ENCODE peak calls at places on chromosomes 7 and 10, in four cellular contexts. U is sigmoid colon, D is H1, Z is Caco-2. R is an unnamed sample.

GRCh38 chr7:36115448-36116321 is 37.4 kb upstream of the EEPD1 start:
- DNase-seq in U (peak), D (no peak), Z (no peak), R (peak)

GRCh38 chr7:50584386-50584785 is 19.2 kb upstream of the DDC start:
- DNase-seq in U (no peak), D (no peak), Z (no peak), R (no peak)

GRCh38 chr10:21347043-21347799 is 178.3 kb downstream of the SKIDA1 start:
- DNase-seq in Z (no peak), U (no peak), D (no peak), R (no peak)

GRCh38 chr10:4459531-4459930 is 366.5 kb upstream of the AKR1E2 start:
- DNase-seq in D (no peak), Z (peak), U (no peak), R (no peak)

GRCh38 chr7:29019275-29019820 is 61.2 kb upstream of the TRIL start:
- DNase-seq in Z (no peak), U (no peak), D (no peak), R (no peak)

GRCh38 chr10:61634711-61635110 is 28.0 kb upstream of the CABCOCO1 start:
- DNase-seq in D (no peak), Z (no peak), U (no peak), R (no peak)

GRCh38 chr10:120145107-120145506 is 252.6 kb downstream of the SEC23IP start:
- DNase-seq in U (no peak), D (no peak), Z (no peak), R (no peak)

GRCh38 chr7:14639801-14640200 is 262.8 kb downstream of the DGKB start:
- DNase-seq in Z (no peak), U (no peak), D (no peak), R (no peak)

GRCh38 chr7:107076781-107077698 is 32.5 kb downstream of the PRKAR2B start:
- DNase-seq in U (no peak), D (no peak), Z (no peak), R (no peak)

GRCh38 chr10:78706256-78706655 is 362.5 kb upstream of the ZMIZ1 start:
- DNase-seq in Z (no peak), U (no peak), D (no peak), R (no peak)

GRCh38 chr7:132263151-132263550 is 313.1 kb downstream of the PLXNA4 start:
- DNase-seq in D (no peak), U (no peak), Z (no peak), R (no peak)

GRCh38 chr10:128018236-128018635 is 108.0 kb downstream of the MKI67 start:
- DNase-seq in U (peak), Z (no peak), D (no peak), R (no peak)

GRCh38 chr10:15262036-15262713 is 93.7 kb upstream of the NMT2 start:
- DNase-seq in Z (no peak), D (no peak), U (peak), R (no peak)

GRCh38 chr10:20978617-20979016 is 81.5 kb upstream of the NEBL start:
- DNase-seq in D (no peak), Z (no peak), U (no peak), R (no peak)

GRCh38 chr7:22781230-22781711 is 41.4 kb downstream of the TOMM7 start:
- DNase-seq in U (no peak), D (no peak), Z (no peak), R (peak)

GRCh38 chr10:3399756-3400155 is 227.2 kb upstream of the PITRM1 start:
- DNase-seq in D (no peak), Z (no peak), U (no peak), R (no peak)

GRCh38 chr10:104331208-104331838 is 6.9 kb downstream of the ITPRIP start:
- DNase-seq in D (no peak), Z (no peak), U (peak), R (no peak)

GRCh38 chr10:95920798-95921426 is 13.1 kb downstream of the CC2D2B start:
- DNase-seq in U (no peak), Z (no peak), D (no peak), R (no peak)

GRCh38 chr10:30980951-30981616 is 50.6 kb downstream of the ZNF438 start:
- DNase-seq in D (no peak), Z (no peak), U (peak), R (no peak)

GRCh38 chr10:26556756-26557640 is 118.9 kb downstream of the APBB1IP start:
- DNase-seq in D (no peak), Z (no peak), U (no peak), R (peak)

DNA sequence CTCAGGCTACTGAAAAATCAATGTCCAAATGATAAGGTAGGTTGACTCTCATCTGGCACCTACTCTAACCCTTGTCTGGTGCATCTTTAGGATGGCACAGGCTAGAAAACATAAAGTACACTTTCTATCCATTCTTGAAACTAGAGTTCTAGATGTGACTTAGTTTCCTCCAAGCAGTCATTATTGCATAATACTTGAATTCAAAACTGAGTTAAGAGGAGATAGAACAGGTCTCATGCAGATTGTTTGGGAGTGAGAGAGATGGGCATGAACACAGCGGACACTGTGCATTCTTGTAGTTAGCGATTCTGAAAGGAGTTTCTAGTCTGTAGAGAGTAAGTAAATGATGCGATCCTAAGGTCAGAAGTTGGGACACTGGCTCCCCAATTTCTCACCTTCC is 149.2 kb downstream of the PDE1C start:
- DNase-seq in D (no peak), U (no peak), Z (no peak), R (no peak)
- H3K4me3 ChIP-seq in D (no peak), U (no peak), Z (no peak), R (no peak)

DNA sequence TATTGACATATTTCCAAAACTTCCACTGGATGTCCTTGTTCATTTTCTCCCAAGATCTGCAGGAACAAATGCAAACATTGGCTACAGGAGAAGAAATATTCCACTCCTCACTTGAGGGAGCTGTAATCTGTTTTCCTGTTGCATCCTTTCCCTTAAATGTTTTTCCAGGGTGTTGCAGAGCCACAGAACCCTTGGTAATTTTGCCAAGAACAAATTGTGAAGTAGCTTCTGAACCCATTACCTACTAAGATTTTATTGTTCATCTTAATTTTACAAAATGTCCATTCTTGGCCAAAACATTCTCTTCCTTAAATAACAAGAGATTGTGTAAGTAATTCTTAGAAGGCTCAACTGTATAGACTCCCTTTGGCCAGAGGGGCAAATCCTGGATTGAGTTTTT is 177.0 kb downstream of the GNAT3 start:
- DNase-seq in Z (no peak), U (no peak), D (no peak), R (no peak)
- TF ChIP-seq CTCF in Z (no peak), U (no peak), D (no peak), R (no peak)

GRCh38 chr7:70356975-70357374 is 758.7 kb downstream of the AUTS2 start:
- DNase-seq in Z (no peak), D (no peak), U (no peak), R (no peak)

GRCh38 chr7:70356324-70356797 is 758.1 kb downstream of the AUTS2 start:
- DNase-seq in U (no peak), Z (no peak), D (no peak), R (no peak)

GRCh38 chr7:70360557-70360956 is 762.3 kb downstream of the AUTS2 start:
- DNase-seq in U (no peak), Z (no peak), D (no peak), R (no peak)

GRCh38 chr7:70361821-70362220 is 763.5 kb downstream of the AUTS2 start:
- DNase-seq in Z (no peak), U (no peak), D (no peak), R (no peak)
- H3K4me3 ChIP-seq in Z (no peak), U (no peak), D (no peak), R (no peak)

GRCh38 chr7:43727494-43727893 is 1.8 kb downstream of the COA1 start:
- DNase-seq in U (no peak), Z (no peak), D (no peak), R (no peak)
- TF ChIP-seq CTCF in U (no peak), Z (no peak), D (no peak), R (no peak)

GRCh38 chr7:159197066-159197975 is 52.7 kb upstream of the VIPR2 start:
- DNase-seq in D (no peak), Z (no peak), U (no peak), R (no peak)
- H3K4me3 ChIP-seq in D (no peak), Z (no peak), U (no peak), R (no peak)

DNA sequence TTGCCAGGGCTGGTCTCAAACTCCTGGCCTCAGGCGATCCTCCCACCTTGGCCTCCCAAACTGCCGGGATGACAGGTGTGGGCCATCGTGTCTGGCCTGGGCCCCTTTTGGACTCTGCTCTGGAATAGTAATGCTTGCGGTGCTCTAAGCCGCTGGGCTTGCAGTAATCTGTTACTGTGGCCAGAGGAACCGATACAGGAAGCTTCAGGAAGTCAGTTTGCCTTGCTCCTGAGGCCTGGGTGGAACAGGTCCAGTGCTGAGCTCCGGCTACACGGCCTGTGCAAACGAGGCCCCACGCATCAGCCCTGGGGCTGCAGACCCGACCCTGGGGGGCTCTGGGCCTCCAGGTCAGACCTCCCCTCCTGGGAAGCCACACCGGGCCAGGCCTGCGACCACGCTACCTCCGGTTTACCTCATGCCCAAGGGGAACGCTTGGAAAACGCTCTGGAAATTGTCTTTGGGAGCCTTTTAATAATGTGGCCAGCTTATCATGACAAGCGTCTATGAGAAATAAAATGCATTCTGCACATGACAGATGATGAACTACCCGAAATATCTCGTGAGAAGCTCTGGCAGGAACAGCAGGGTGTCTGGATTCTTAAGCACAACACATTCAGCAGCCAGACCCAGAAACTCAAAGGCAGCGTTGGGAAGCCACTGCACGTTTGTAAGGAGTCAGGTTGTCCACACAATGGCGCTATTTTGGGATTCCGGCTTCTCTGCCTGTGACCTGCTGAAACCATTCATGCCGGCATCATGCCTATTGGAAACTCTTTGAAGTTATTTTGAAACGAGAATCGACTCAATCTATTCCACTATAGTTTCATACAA is 10.1 kb upstream of the ADAP1 start:
- DNase-seq in D (no peak), Z (no peak), U (peak), R (peak)
- TF ChIP-seq CTCF in D (peak), Z (no peak), U (no peak), R (peak)